ENCODE peak calls at places on chromosomes 3 and 15, in four cellular contexts. R, X, S and A are unnamed samples.

GRCh38 chr15:82044373-82045178 is 1.2 kb downstream of the MEX3B start:
- DNase-seq in R (no peak), X (peak), S (peak), A (peak)

GRCh38 chr15:67194171-67195114 is 60.0 kb downstream of the AAGAB start:
- DNase-seq in R (no peak), X (no peak), S (no peak), A (no peak)

GRCh38 chr3:3065876-3066275 is 44.3 kb downstream of the IL5RA start:
- DNase-seq in R (no peak), X (no peak), S (no peak), A (no peak)

GRCh38 chr3:56368860-56369259 is 99.4 kb downstream of the ERC2 start:
- DNase-seq in R (no peak), X (no peak), S (no peak), A (no peak)

GRCh38 chr3:46214751-46215352 is 6.7 kb upstream of the CCR1 start:
- DNase-seq in R (no peak), X (peak), S (no peak), A (no peak)

GRCh38 chr3:31054032-31054431 is 159.6 kb upstream of the GADL1 start:
- DNase-seq in R (no peak), X (no peak), S (no peak), A (no peak)

GRCh38 chr3:107235923-107236315 is 141.3 kb upstream of the CCDC54 start:
- DNase-seq in R (peak), X (peak), S (peak), A (peak)

GRCh38 chr15:78915341-78916087 is 29.3 kb downstream of the CTSH start:
- DNase-seq in R (no peak), X (no peak), S (no peak), A (no peak)

DNA sequence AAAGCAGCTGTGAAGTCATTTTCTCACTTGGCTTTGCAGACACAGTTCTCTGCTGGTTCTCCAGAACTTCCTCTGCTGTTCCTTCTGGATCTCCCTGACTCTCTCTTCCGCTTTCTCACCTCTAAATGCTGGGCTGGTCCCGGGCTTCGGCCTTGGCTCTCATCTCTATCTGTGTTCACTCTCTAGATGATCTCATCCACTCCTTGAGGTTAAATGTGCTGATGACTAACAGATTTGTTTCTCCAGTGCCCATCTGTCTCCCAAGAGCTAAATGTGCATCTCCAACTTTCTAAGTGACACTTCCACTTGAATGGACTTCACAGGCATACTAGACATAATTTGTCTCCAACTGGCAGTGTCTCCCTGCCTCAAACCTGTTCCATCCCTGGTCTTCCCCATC is 95.3 kb downstream of the ITPR1 start:
- DNase-seq in R (no peak), X (no peak), S (no peak), A (no peak)
- TF ChIP-seq FOXM1 in R (no peak), X (no peak), S (no peak), A (no peak)

DNA sequence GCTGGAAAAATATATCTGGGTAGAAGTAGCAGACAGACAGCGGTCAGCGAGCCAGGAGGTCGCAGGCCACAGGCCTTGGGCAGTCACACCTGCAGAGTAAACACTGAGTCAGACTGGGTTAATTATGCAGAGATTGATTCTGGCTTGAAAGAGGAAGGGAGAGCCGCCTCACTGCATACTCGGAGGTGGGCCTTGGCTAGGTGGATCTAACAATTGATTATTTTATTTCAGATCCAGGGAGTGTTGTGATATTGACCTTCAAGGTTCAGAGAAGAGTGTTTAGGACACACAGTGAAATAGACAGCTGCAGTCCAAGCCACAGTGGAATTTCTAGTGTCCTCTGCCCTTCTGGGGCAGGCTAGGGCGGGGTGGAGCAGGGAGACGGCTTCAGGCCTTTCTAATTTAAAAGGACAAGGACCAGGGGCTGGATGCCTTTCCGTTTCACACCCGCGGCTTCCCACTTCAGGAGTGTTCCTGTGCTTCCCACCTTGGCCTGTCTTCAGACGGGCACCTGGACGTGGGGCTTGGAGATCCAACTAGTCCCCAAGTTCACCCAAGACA is 237.3 kb downstream of the XXYLT1 start:
- DNase-seq in R (no peak), X (no peak), S (no peak), A (no peak)
- TF ChIP-seq FOXM1 in R (no peak), X (no peak), S (no peak), A (no peak)

DNA sequence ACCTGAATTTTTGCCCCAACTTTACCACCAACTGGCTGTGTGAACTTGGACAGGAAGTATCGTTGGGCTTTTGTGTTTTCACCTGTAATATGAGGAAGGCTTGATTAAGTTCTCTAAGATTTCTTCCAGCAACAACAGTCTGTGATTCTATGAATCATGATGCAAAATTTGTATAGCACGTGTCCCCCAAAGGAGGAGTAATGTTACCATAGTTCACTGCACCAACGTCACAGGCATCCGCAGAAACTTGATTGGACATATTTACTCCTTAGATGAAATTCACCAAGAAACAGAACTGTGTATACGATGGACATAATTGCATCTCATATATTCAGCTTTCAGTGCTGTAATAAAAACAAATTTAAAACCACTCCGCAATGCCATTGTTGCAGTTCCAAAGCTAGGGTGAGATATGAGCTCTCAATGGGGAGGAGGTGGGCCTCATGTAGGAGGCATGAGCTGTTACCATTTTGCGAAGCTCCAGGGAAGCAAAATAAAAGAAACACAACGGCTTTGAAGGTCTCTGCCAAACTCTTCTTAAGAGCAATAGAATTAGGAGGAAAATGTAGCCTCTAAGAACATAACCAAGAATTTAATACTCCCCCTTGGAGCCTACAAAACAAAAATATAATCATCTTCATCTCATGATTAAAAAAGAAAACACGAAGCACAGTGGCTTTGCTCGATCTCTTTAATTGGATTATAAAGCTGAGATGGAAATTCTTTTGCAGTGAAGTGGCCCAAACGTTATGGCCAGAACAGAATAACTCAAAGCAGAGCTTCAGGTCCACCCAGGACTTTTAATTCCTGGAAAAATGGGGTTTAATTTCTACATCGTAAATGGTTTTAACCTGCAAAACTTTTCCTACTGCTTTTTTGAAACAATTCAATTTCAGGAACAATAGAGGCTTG is 80.7 kb downstream of the CHST2 start:
- DNase-seq in R (no peak), X (no peak), S (no peak), A (no peak)
- TF ChIP-seq FOXM1 in R (no peak), X (no peak), S (no peak), A (no peak)

DNA sequence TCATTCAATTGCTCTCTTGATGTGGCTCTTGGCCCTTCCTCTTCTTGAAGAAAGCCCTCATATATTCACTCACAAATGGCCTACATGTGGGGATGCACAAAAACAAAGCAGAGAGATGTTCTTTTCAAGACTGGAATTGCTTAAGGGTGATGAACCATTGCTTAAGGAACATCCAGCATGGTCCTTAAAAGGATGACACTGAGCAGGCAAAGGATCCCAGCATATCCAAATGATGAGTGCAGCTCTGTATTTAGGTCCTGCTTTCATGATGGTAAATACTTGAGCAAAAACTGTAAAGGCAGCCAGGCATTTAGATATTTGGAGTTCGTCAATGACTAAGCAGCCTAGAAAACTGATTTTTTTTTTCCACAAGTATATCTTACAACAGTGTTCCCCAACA is 173.8 kb upstream of the ARRDC4 start:
- DNase-seq in R (no peak), X (no peak), S (no peak), A (no peak)
- TF ChIP-seq FOXM1 in R (no peak), X (no peak), S (no peak), A (no peak)

GRCh38 chr3:129315386-129315991 is 36.8 kb downstream of the HMCES start:
- DNase-seq in R (no peak), X (no peak), S (peak), A (peak)
- TF ChIP-seq FOXM1 in R (no peak), X (no peak), S (no peak), A (no peak)

DNA sequence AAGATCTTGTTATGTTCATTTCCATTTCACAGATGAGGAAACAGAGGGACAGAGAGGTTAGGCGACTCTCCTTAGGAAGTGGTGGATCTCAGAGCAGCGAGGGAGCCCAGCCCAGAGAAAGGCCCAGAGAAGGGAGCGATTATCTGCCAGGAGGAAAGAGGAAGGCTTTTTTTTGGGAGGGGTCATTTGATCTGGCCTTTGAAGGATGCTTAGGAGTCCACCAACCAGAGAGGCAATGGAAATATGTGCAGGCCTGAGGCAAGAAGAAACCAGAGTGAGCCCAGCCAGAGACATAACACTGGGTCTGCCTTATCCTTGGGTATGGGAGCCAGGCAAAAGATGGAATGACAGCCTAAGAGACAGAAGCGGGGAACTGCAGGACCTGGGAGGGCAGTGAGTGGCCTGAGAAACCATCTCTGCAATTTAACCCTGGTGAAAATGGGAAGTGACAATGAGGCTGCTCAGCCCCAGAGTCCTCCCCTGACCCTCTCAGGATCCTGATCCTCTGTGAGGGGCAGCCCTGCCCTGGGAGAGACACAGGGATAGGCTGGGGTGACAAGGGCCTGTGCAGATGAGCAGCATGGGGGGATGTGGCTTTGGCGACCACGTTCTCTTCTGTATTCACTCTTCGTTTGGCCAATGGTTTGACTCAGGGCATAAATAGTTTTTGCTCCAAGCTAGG is 163.2 kb downstream of the WNT7A start:
- DNase-seq in R (no peak), X (peak), S (peak), A (no peak)
- TF ChIP-seq FOXM1 in R (no peak), X (no peak), S (no peak), A (no peak)

DNA sequence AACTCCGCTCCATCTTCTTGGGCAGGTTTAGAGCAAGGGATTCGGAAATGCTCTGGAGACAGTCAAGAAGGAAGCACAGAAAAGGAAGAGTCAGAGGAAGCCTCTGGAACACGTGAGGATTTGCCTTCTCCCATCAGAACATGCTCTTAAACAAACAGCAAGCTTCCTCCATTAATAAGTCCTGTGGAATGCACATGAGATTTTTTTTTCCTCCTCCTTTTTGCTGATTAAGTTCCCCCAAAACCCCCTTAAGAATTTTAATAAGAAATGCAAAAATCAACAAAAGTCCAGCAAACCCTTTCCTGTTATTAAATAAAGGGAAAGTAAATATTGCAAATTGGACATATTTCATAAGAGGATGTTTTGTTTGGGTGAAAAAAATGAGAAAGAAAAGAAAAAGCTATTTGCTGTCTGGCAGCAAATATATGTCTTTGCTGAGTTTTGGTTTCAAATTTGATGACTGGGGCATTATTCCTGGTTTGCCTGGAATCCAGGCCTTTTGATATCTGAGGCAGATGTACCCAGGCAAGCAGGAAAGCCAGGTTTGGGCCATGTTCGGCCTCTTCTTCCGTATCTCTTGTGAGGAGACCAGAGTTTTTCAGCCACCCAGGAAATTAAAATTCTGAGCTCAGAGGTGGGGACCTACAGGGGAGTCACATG is 7.9 kb upstream of the TSEN2 start:
- DNase-seq in R (no peak), X (no peak), S (no peak), A (no peak)
- TF ChIP-seq FOXM1 in R (no peak), X (no peak), S (no peak), A (no peak)

DNA sequence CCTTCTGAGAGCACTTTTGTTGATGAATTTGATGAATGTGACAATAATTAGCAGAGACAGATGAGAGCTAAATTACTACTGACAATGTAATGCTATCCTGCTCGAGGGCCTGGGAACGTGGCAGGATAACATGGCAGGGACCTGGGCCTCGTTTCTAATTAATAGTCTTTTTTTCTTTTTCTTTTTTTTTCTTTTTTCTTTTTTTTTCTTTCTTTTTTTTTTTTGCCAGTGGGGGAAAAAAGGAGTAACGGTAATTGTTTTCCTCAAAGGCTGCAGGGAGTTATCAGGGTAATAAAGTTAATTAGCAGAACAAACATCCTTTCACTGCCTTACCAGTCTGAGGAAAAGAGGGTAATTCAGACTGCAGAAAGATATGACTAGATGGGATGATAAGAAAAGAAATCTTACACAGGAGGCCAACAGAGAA is 150.1 kb upstream of the SOX2 start:
- DNase-seq in R (no peak), X (no peak), S (peak), A (no peak)
- TF ChIP-seq FOXM1 in R (no peak), X (no peak), S (no peak), A (no peak)